ENCODE peak calls at places on chromosomes 2 and 18, in five cellular contexts. C is AG04450, U is colonic mucosa, X is BJ, N is fibroblast of villous mesenchyme. O is an unnamed sample.

GRCh38 chr2:193749485-193749884 is 1554.8 kb upstream of the TMEFF2 start:
- DNase-seq in C (no peak), U (no peak), X (no peak), N (no peak), O (no peak)

GRCh38 chr18:995641-996040 is 91.0 kb downstream of the ADCYAP1 start:
- DNase-seq in C (no peak), U (no peak), X (peak), N (peak), O (peak)

GRCh38 chr2:81007104-81007503 is 702.6 kb upstream of the LRRTM1 start:
- DNase-seq in C (no peak), U (no peak), X (no peak), N (no peak), O (no peak)

GRCh38 chr18:55275042-55275897 is 312.7 kb downstream of the TCF4 start:
- DNase-seq in C (peak), U (no peak), X (no peak), N (peak), O (peak)

GRCh38 chr18:60113396-60113795 is 213.6 kb downstream of the PMAIP1 start:
- DNase-seq in C (no peak), U (no peak), X (no peak), N (no peak), O (no peak)

GRCh38 chr2:96771792-96772618 is 11.3 kb downstream of the CNNM4 start:
- DNase-seq in C (no peak), U (peak), X (no peak), N (no peak), O (no peak)

GRCh38 chr18:43396266-43396665 is 119.0 kb upstream of the SYT4 start:
- DNase-seq in C (no peak), U (no peak), X (no peak), N (peak), O (peak)

GRCh38 chr18:7647500-7647899 is 80.4 kb downstream of the PTPRM start:
- DNase-seq in C (no peak), U (no peak), X (no peak), N (no peak), O (no peak)

GRCh38 chr2:240595381-240596079 is 9.0 kb downstream of the CAPN10 start:
- DNase-seq in C (no peak), U (peak), X (no peak), N (no peak), O (no peak)

GRCh38 chr2:20456049-20456665 is 9.3 kb downstream of the RHOB start:
- DNase-seq in C (no peak), U (no peak), X (peak), N (peak), O (no peak)

GRCh38 chr2:20457027-20457426 is 10.2 kb downstream of the RHOB start:
- DNase-seq in C (no peak), U (no peak), X (no peak), N (peak), O (no peak)

GRCh38 chr2:20453087-20453486 is 6.2 kb downstream of the RHOB start:
- DNase-seq in C (no peak), U (no peak), X (no peak), N (no peak), O (no peak)

GRCh38 chr2:20454036-20454981 is 7.4 kb downstream of the RHOB start:
- DNase-seq in C (no peak), U (no peak), X (no peak), N (no peak), O (no peak)

DNA sequence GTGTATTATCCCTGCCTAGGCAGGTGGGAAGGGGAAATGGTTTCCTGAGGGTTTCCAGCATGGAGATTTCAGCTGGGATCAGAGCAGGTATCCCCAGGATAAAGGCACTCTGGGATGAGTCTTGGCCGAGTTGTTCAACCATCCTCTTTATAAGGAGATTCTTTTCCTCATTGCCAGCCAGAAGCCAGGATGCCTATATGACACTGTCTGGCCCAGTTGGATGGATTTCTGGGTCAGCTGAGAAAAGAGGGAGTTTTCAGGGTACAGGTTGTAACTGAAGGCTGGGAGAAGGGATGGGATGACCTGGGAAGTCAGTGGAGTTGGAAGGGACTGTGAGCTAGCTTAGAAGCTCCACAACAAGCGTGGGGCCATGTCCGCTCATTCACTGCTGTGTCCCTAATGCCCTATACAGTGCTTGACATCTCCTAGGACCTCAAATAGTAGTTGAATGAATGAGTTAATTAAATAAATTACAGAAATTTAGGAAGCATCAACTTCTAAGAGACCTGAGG is 8.3 kb downstream of the RHOB start:
- DNase-seq in C (no peak), U (no peak), X (no peak), N (no peak), O (no peak)
- TF ChIP-seq CTCF in C (no peak), U (no peak), X (no peak), N (no peak), O (no peak)

DNA sequence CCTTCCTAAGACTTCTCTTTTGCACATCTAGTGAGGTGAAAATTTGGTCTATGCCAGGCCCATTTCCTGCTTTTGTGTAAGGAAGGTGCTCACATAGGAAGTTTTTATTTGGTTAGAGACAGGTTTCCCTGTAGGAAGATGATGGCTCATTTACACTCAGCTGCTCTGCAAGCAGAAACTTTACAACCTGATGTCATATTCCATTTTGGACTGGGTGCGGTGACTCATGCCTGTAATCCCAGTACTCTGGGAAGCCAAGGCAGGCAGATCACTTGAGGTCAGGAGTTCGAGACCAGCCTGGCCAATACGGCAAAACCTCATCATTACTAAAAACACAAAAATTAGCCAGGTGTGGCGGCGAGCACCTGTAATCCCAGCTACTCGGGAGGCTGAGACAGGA is 35.8 kb downstream of the CASP10 start:
- DNase-seq in C (no peak), U (peak), X (no peak), N (no peak), O (no peak)
- H3K4me3 ChIP-seq in C (no peak), U (no peak), X (no peak), N (no peak), O (no peak)

GRCh38 chr2:29295843-29296242 is 180.6 kb downstream of the CLIP4 start:
- DNase-seq in C (no peak), U (no peak), X (no peak), N (no peak), O (no peak)
- TF ChIP-seq CTCF in C (peak), U (no peak), X (peak), N (peak), O (peak)

DNA sequence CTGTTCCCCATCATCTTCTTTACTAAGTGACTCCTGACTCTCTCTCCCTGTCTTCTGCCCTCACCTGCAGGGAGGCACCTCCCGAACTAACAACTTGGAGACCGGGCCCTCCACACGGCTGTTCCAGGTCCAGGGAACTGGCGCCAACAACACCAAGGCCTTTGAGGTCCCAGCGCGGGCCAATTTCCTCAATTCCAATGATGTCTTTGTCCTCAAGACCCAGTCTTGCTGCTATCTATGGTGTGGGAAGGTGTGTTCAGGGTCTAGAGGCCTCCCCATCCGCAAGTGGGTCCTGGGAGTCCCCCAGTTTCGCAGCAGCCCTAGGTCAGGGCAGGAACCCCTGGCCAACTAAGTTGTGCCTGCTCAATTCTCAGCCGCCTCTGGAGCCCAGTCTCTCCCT is 15.5 kb downstream of the VIL1 start:
- DNase-seq in C (no peak), U (no peak), X (no peak), N (no peak), O (no peak)
- H3K4me3 ChIP-seq in C (no peak), U (no peak), X (no peak), N (no peak), O (no peak)

DNA sequence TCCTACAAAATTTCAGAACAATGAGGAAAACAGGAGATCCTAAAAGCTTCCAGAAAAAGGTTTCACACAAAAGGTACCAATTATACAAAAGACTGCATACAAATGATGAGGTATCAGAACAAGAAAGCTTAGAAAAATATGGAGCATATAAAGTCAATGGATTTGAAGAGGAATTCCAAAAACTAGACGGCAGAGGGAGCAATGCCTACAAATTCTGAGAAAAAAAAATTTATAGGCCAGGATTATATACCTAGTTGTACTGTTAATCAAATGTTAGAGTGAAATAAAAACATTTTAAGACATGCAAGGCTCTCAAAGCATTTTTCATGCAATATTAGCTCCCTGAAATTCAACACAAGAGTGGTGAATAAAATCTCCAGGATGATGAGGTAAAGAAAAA is 106.2 kb downstream of the ZRANB3 start:
- DNase-seq in C (no peak), U (no peak), X (no peak), N (peak), O (no peak)
- TF ChIP-seq CTCF in C (peak), U (no peak), X (no peak), N (no peak), O (no peak)

GRCh38 chr2:158460632-158461297 is 4.0 kb downstream of the PKP4 start:
- DNase-seq in C (no peak), U (no peak), X (no peak), N (no peak), O (peak)
- H3K4me3 ChIP-seq in C (no peak), U (no peak), X (no peak), N (no peak), O (no peak)